ENCODE peak calls at places on chromosomes 2 and 18, in ten cellular contexts. One of them, this sample, is unnamed.

GRCh38 chr2:6325616-6326015 is 540.1 kb downstream of the CMPK2 start:
- DNase-seq in hepatocyte: no peak
- DNase-seq in DND-41: no peak
- DNase-seq in spleen: no peak
- DNase-seq in tibial artery: no peak
- DNase-seq in cardiac muscle cell: no peak
- DNase-seq in left ventricle myocardium inferior: no peak
- DNase-seq in Peyer's patch: no peak
- DNase-seq in AG04449: no peak
- DNase-seq in K562: no peak
- DNase-seq in this sample: no peak

GRCh38 chr2:164657129-164657528 is 35.8 kb upstream of the GRB14 start:
- DNase-seq in AG04449: peak; percentile 77
- DNase-seq in left ventricle myocardium inferior: no peak
- DNase-seq in hepatocyte: no peak
- DNase-seq in DND-41: no peak
- DNase-seq in tibial artery: no peak
- DNase-seq in spleen: no peak
- DNase-seq in cardiac muscle cell: peak; percentile 62
- DNase-seq in K562: no peak
- DNase-seq in Peyer's patch: no peak
- DNase-seq in this sample: no peak

GRCh38 chr2:128995086-128995485 is 676.4 kb upstream of the HS6ST1 start:
- DNase-seq in K562: no peak
- DNase-seq in cardiac muscle cell: no peak
- DNase-seq in tibial artery: no peak
- DNase-seq in AG04449: no peak
- DNase-seq in Peyer's patch: no peak
- DNase-seq in hepatocyte: no peak
- DNase-seq in left ventricle myocardium inferior: no peak
- DNase-seq in spleen: no peak
- DNase-seq in DND-41: no peak
- DNase-seq in this sample: no peak

GRCh38 chr18:40157120-40157519 is 1797.9 kb upstream of the PIK3C3 start:
- DNase-seq in hepatocyte: no peak
- DNase-seq in Peyer's patch: no peak
- DNase-seq in cardiac muscle cell: no peak
- DNase-seq in AG04449: no peak
- DNase-seq in K562: no peak
- DNase-seq in DND-41: no peak
- DNase-seq in left ventricle myocardium inferior: no peak
- DNase-seq in tibial artery: no peak
- DNase-seq in spleen: no peak
- DNase-seq in this sample: no peak

GRCh38 chr18:27250471-27250870 is 65.4 kb upstream of the CHST9 start:
- DNase-seq in Peyer's patch: no peak
- DNase-seq in left ventricle myocardium inferior: no peak
- DNase-seq in hepatocyte: no peak
- DNase-seq in spleen: no peak
- DNase-seq in DND-41: no peak
- DNase-seq in K562: no peak
- DNase-seq in cardiac muscle cell: no peak
- DNase-seq in tibial artery: no peak
- DNase-seq in AG04449: no peak
- DNase-seq in this sample: no peak

GRCh38 chr2:26455801-26456700 is 21.9 kb downstream of the OTOF start:
- DNase-seq in spleen: peak; percentile 80
- DNase-seq in Peyer's patch: peak; percentile 77
- DNase-seq in DND-41: no peak
- DNase-seq in left ventricle myocardium inferior: no peak
- DNase-seq in tibial artery: peak; percentile 38
- DNase-seq in K562: no peak
- DNase-seq in cardiac muscle cell: no peak
- DNase-seq in AG04449: no peak
- DNase-seq in hepatocyte: no peak
- DNase-seq in this sample: no peak

GRCh38 chr2:157228946-157229345 is 28.6 kb upstream of the GALNT5 start:
- DNase-seq in K562: no peak
- DNase-seq in left ventricle myocardium inferior: no peak
- DNase-seq in hepatocyte: no peak
- DNase-seq in spleen: no peak
- DNase-seq in tibial artery: no peak
- DNase-seq in DND-41: no peak
- DNase-seq in Peyer's patch: no peak
- DNase-seq in cardiac muscle cell: no peak
- DNase-seq in AG04449: no peak
- DNase-seq in this sample: no peak

GRCh38 chr2:129813404-129813803 is 166.1 kb upstream of the RAB6C start:
- DNase-seq in left ventricle myocardium inferior: no peak
- DNase-seq in tibial artery: no peak
- DNase-seq in cardiac muscle cell: peak; percentile 7
- DNase-seq in AG04449: no peak
- DNase-seq in Peyer's patch: no peak
- DNase-seq in DND-41: no peak
- DNase-seq in K562: no peak
- DNase-seq in spleen: no peak
- DNase-seq in hepatocyte: no peak
- DNase-seq in this sample: no peak

GRCh38 chr2:86372641-86373502 is 35.4 kb upstream of the REEP1 start:
- DNase-seq in K562: no peak
- DNase-seq in DND-41: peak; percentile 17
- DNase-seq in AG04449: no peak
- DNase-seq in cardiac muscle cell: peak; percentile 66
- DNase-seq in hepatocyte: peak; percentile 72
- DNase-seq in spleen: no peak
- DNase-seq in tibial artery: no peak
- DNase-seq in left ventricle myocardium inferior: no peak
- DNase-seq in Peyer's patch: no peak
- DNase-seq in this sample: peak; percentile 35

GRCh38 chr2:119478188-119479065 is 45.9 kb downstream of the SCTR start:
- DNase-seq in cardiac muscle cell: no peak
- DNase-seq in spleen: no peak
- DNase-seq in K562: no peak
- DNase-seq in left ventricle myocardium inferior: no peak
- DNase-seq in DND-41: no peak
- DNase-seq in Peyer's patch: no peak
- DNase-seq in hepatocyte: no peak
- DNase-seq in AG04449: no peak
- DNase-seq in tibial artery: no peak
- DNase-seq in this sample: no peak

GRCh38 chr2:45699032-45699658 is 47.7 kb downstream of the PRKCE start:
- DNase-seq in Peyer's patch: no peak
- DNase-seq in AG04449: peak; percentile 19
- DNase-seq in spleen: no peak
- DNase-seq in K562: no peak
- DNase-seq in DND-41: no peak
- DNase-seq in cardiac muscle cell: peak; percentile 53
- DNase-seq in tibial artery: no peak
- DNase-seq in left ventricle myocardium inferior: no peak
- DNase-seq in hepatocyte: no peak
- DNase-seq in this sample: peak; percentile 21

GRCh38 chr2:61454383-61454782 is 16.5 kb downstream of the USP34 start:
- DNase-seq in DND-41: no peak
- DNase-seq in left ventricle myocardium inferior: no peak
- DNase-seq in K562: no peak
- DNase-seq in tibial artery: no peak
- DNase-seq in Peyer's patch: no peak
- DNase-seq in spleen: no peak
- DNase-seq in cardiac muscle cell: no peak
- DNase-seq in AG04449: no peak
- DNase-seq in hepatocyte: no peak
- DNase-seq in this sample: no peak

GRCh38 chr18:9535430-9535972 is 60.2 kb downstream of the RALBP1 start:
- DNase-seq in left ventricle myocardium inferior: no peak
- DNase-seq in Peyer's patch: no peak
- DNase-seq in hepatocyte: peak; percentile 67
- DNase-seq in tibial artery: peak; percentile 46
- DNase-seq in K562: no peak
- DNase-seq in AG04449: peak; percentile 89
- DNase-seq in DND-41: no peak
- DNase-seq in spleen: no peak
- DNase-seq in cardiac muscle cell: peak; percentile 87
- DNase-seq in this sample: no peak

GRCh38 chr2:42794271-42795046 is 2.1 kb upstream of the HAAO start:
- DNase-seq in cardiac muscle cell: peak; percentile 47
- DNase-seq in left ventricle myocardium inferior: no peak
- DNase-seq in tibial artery: no peak
- DNase-seq in DND-41: no peak
- DNase-seq in spleen: peak; percentile 55
- DNase-seq in Peyer's patch: peak; percentile 71
- DNase-seq in K562: peak; percentile 38
- DNase-seq in AG04449: no peak
- DNase-seq in hepatocyte: peak; percentile 64
- DNase-seq in this sample: peak; percentile 88

GRCh38 chr2:57869763-57870344 is 176.8 kb upstream of the VRK2 start:
- DNase-seq in K562: no peak
- DNase-seq in left ventricle myocardium inferior: no peak
- DNase-seq in DND-41: no peak
- DNase-seq in hepatocyte: no peak
- DNase-seq in tibial artery: no peak
- DNase-seq in spleen: no peak
- DNase-seq in cardiac muscle cell: no peak
- DNase-seq in Peyer's patch: no peak
- DNase-seq in AG04449: no peak
- DNase-seq in this sample: no peak

GRCh38 chr2:96260404-96261260 is 5.2 kb downstream of the TMEM127 start:
- DNase-seq in spleen: no peak
- DNase-seq in AG04449: peak; percentile 37
- DNase-seq in hepatocyte: peak; percentile 83
- DNase-seq in DND-41: peak; percentile 34
- DNase-seq in left ventricle myocardium inferior: peak; percentile 61
- DNase-seq in K562: peak; percentile 56
- DNase-seq in Peyer's patch: peak; percentile 77
- DNase-seq in tibial artery: peak; percentile 70
- DNase-seq in cardiac muscle cell: peak; percentile 83
- DNase-seq in this sample: peak; percentile 68
- TF ChIP-seq CTCF in spleen: peak; percentile 50
- TF ChIP-seq CTCF in AG04449: peak; percentile 27
- TF ChIP-seq CTCF in hepatocyte: peak; percentile 36
- TF ChIP-seq CTCF in DND-41: peak; percentile 33
- TF ChIP-seq CTCF in left ventricle myocardium inferior: peak; percentile 57
- TF ChIP-seq CTCF in K562: peak; percentile 64
- TF ChIP-seq CTCF in Peyer's patch: peak; percentile 42
- TF ChIP-seq CTCF in tibial artery: no peak
- TF ChIP-seq CTCF in cardiac muscle cell: peak; percentile 39
- TF ChIP-seq CTCF in this sample: peak; percentile 54

GRCh38 chr2:8380026-8380425 is 301.8 kb upstream of the ID2 start:
- DNase-seq in cardiac muscle cell: no peak
- DNase-seq in AG04449: no peak
- DNase-seq in Peyer's patch: no peak
- DNase-seq in DND-41: no peak
- DNase-seq in K562: no peak
- DNase-seq in hepatocyte: no peak
- DNase-seq in tibial artery: peak; percentile 30
- DNase-seq in left ventricle myocardium inferior: peak; percentile 22
- DNase-seq in spleen: peak; percentile 79
- DNase-seq in this sample: peak; percentile 58
- H3K4me3 ChIP-seq in cardiac muscle cell: no peak overlapping the region
- H3K4me3 ChIP-seq in AG04449: no peak overlapping the region
- H3K4me3 ChIP-seq in Peyer's patch: no peak overlapping the region
- H3K4me3 ChIP-seq in DND-41: no peak overlapping the region
- H3K4me3 ChIP-seq in K562: no peak overlapping the region
- H3K4me3 ChIP-seq in hepatocyte: no peak overlapping the region
- H3K4me3 ChIP-seq in tibial artery: no peak overlapping the region
- H3K4me3 ChIP-seq in left ventricle myocardium inferior: no peak overlapping the region
- H3K4me3 ChIP-seq in spleen: no peak overlapping the region
- H3K4me3 ChIP-seq in this sample: no peak overlapping the region

DNA sequence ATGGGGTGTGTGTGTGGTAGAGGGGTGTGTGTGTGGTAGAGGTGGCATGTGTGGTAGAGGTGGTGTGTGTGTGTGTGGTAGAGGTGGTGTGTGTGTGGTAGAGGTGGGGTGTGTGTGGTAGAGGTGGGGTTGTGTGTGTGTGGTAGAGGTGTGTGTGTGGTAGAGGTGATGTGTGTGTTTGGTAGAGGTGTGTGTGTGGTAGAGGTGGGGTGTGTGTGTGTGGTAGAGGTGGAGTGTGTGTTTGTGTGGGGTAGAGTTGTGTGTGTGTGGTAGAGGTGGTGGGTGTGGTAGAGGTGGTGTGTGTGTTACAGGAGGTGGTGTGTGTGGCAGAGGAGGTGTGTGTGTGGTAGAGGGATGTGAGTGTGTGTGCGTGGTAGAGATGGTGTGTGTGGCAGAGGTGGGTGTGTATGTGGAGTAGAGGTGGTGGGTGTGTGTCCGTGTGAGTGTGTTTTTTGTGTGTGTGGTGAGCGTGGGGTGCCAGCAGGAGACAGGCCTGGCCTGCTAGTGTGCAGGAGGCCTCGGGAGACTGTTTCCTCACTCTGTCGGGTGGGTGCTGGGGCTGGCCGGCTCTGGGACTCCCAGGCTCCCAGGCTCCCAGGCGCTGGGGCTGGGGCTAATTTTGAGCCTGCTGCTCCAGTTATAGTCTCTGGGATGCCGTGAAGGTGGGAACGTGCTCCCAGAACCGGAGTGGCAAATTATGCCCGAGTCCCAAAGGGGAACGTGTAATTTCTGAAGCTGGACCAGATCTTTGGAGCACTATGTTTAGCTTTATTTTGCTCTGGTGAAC is 165.2 kb downstream of the DYSF start:
- DNase-seq in spleen: no peak
- DNase-seq in DND-41: no peak
- DNase-seq in left ventricle myocardium inferior: no peak
- DNase-seq in Peyer's patch: peak; percentile 36
- DNase-seq in cardiac muscle cell: no peak
- DNase-seq in hepatocyte: no peak
- DNase-seq in K562: no peak
- DNase-seq in tibial artery: peak; percentile 35
- DNase-seq in AG04449: no peak
- DNase-seq in this sample: no peak
- TF ChIP-seq CTCF in spleen: no peak
- TF ChIP-seq CTCF in DND-41: no peak
- TF ChIP-seq CTCF in left ventricle myocardium inferior: no peak
- TF ChIP-seq CTCF in Peyer's patch: no peak
- TF ChIP-seq CTCF in cardiac muscle cell: no peak
- TF ChIP-seq CTCF in hepatocyte: no peak
- TF ChIP-seq CTCF in K562: no peak
- TF ChIP-seq CTCF in tibial artery: no peak
- TF ChIP-seq CTCF in AG04449: no peak
- TF ChIP-seq CTCF in this sample: no peak

DNA sequence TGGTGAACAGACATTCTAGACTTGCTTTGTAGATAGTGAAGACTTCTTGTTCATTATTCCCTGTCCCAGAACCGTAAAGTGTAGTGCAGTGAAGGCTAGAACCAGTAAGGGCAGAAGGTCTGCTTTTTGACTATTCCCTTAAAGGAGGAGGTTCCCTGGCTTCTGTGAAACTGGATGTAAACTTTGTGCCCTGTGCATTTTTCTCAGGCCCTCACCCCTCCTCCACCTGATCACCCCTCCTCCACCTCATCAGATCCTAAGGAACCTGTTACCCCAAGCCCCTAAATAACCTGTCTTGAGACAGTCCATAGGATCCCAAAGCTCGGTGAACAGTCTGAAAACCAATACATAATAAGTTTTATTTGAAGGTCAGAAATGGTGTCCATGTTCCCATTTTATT is 33.7 kb downstream of the SFT2D3 start:
- DNase-seq in cardiac muscle cell: no peak
- DNase-seq in spleen: no peak
- DNase-seq in K562: no peak
- DNase-seq in tibial artery: no peak
- DNase-seq in left ventricle myocardium inferior: no peak
- DNase-seq in AG04449: no peak
- DNase-seq in DND-41: no peak
- DNase-seq in Peyer's patch: no peak
- DNase-seq in hepatocyte: no peak
- DNase-seq in this sample: no peak
- H3K4me3 ChIP-seq in cardiac muscle cell: no peak overlapping the region
- H3K4me3 ChIP-seq in spleen: no peak overlapping the region
- H3K4me3 ChIP-seq in K562: no peak overlapping the region
- H3K4me3 ChIP-seq in tibial artery: no peak overlapping the region
- H3K4me3 ChIP-seq in left ventricle myocardium inferior: no peak overlapping the region
- H3K4me3 ChIP-seq in AG04449: no peak overlapping the region
- H3K4me3 ChIP-seq in DND-41: no peak overlapping the region
- H3K4me3 ChIP-seq in Peyer's patch: no peak overlapping the region
- H3K4me3 ChIP-seq in hepatocyte: no peak overlapping the region
- H3K4me3 ChIP-seq in this sample: no peak overlapping the region